ENCODE peak calls at places on chromosomes 5 and 9, in ten cellular contexts. One of them, this sample, is unnamed.

GRCh38 chr5:153885166-153885565 is 153.5 kb downstream of the FAM114A2 start:
- DNase-seq in HCT116: no peak
- DNase-seq in upper lobe of right lung: no peak
- DNase-seq in esophagus muscularis mucosa: peak; percentile 5
- DNase-seq in cardiac muscle cell: no peak
- DNase-seq in tibial nerve: no peak
- DNase-seq in A549: no peak
- DNase-seq in heart right ventricle: no peak
- DNase-seq in thoracic aorta: no peak
- DNase-seq in Panc1: no peak
- DNase-seq in this sample: no peak

GRCh38 chr9:108911820-108912219 is 22.1 kb downstream of the ELP1 start:
- DNase-seq in HCT116: no peak
- DNase-seq in upper lobe of right lung: no peak
- DNase-seq in esophagus muscularis mucosa: no peak
- DNase-seq in cardiac muscle cell: no peak
- DNase-seq in tibial nerve: no peak
- DNase-seq in A549: no peak
- DNase-seq in heart right ventricle: no peak
- DNase-seq in thoracic aorta: no peak
- DNase-seq in Panc1: no peak
- DNase-seq in this sample: no peak

GRCh38 chr5:115069087-115069968 is 100.4 kb downstream of the TRIM36 start:
- DNase-seq in HCT116: peak; percentile 51
- DNase-seq in upper lobe of right lung: no peak
- DNase-seq in esophagus muscularis mucosa: peak; percentile 74
- DNase-seq in cardiac muscle cell: peak; percentile 70
- DNase-seq in tibial nerve: no peak
- DNase-seq in A549: peak; percentile 60
- DNase-seq in heart right ventricle: peak; percentile 26
- DNase-seq in thoracic aorta: no peak
- DNase-seq in Panc1: no peak
- DNase-seq in this sample: no peak

GRCh38 chr9:95879591-95879990 is 4.1 kb downstream of the ERCC6L2 start:
- DNase-seq in HCT116: no peak
- DNase-seq in upper lobe of right lung: no peak
- DNase-seq in esophagus muscularis mucosa: no peak
- DNase-seq in cardiac muscle cell: no peak
- DNase-seq in tibial nerve: no peak
- DNase-seq in A549: no peak
- DNase-seq in heart right ventricle: no peak
- DNase-seq in thoracic aorta: no peak
- DNase-seq in Panc1: no peak
- DNase-seq in this sample: no peak

GRCh38 chr5:158606228-158606627 is 493.5 kb downstream of the EBF1 start:
- DNase-seq in HCT116: no peak
- DNase-seq in upper lobe of right lung: no peak
- DNase-seq in esophagus muscularis mucosa: no peak
- DNase-seq in cardiac muscle cell: no peak
- DNase-seq in tibial nerve: no peak
- DNase-seq in A549: no peak
- DNase-seq in heart right ventricle: no peak
- DNase-seq in thoracic aorta: no peak
- DNase-seq in Panc1: no peak
- DNase-seq in this sample: no peak

GRCh38 chr9:114837923-114838322 is 32.1 kb upstream of the TNFSF15 start:
- DNase-seq in HCT116: no peak
- DNase-seq in upper lobe of right lung: no peak
- DNase-seq in esophagus muscularis mucosa: no peak
- DNase-seq in cardiac muscle cell: no peak
- DNase-seq in tibial nerve: no peak
- DNase-seq in A549: no peak
- DNase-seq in heart right ventricle: no peak
- DNase-seq in thoracic aorta: no peak
- DNase-seq in Panc1: no peak
- DNase-seq in this sample: no peak

GRCh38 chr5:71681282-71681681 is 37.8 kb upstream of the CARTPT start:
- DNase-seq in HCT116: no peak
- DNase-seq in upper lobe of right lung: no peak
- DNase-seq in esophagus muscularis mucosa: no peak
- DNase-seq in cardiac muscle cell: no peak
- DNase-seq in tibial nerve: no peak
- DNase-seq in A549: peak; percentile 14
- DNase-seq in heart right ventricle: no peak
- DNase-seq in thoracic aorta: no peak
- DNase-seq in Panc1: no peak
- DNase-seq in this sample: no peak

GRCh38 chr9:121860744-121861143 is 209.3 kb downstream of the DAB2IP start:
- DNase-seq in HCT116: no peak
- DNase-seq in upper lobe of right lung: no peak
- DNase-seq in esophagus muscularis mucosa: no peak
- DNase-seq in cardiac muscle cell: no peak
- DNase-seq in tibial nerve: peak; percentile 38
- DNase-seq in A549: no peak
- DNase-seq in heart right ventricle: peak; percentile 31
- DNase-seq in thoracic aorta: no peak
- DNase-seq in Panc1: no peak
- DNase-seq in this sample: no peak

GRCh38 chr5:5650242-5650641 is 227.8 kb downstream of the ICE1 start:
- DNase-seq in HCT116: no peak
- DNase-seq in upper lobe of right lung: no peak
- DNase-seq in esophagus muscularis mucosa: no peak
- DNase-seq in cardiac muscle cell: no peak
- DNase-seq in tibial nerve: no peak
- DNase-seq in A549: no peak
- DNase-seq in heart right ventricle: no peak
- DNase-seq in thoracic aorta: no peak
- DNase-seq in Panc1: no peak
- DNase-seq in this sample: no peak

GRCh38 chr5:102865510-102866314 is 110.6 kb downstream of the PAM start:
- DNase-seq in HCT116: peak; percentile 86
- DNase-seq in upper lobe of right lung: peak; percentile 79
- DNase-seq in esophagus muscularis mucosa: no peak
- DNase-seq in cardiac muscle cell: peak; percentile 81
- DNase-seq in tibial nerve: peak; percentile 26
- DNase-seq in A549: peak; percentile 34
- DNase-seq in heart right ventricle: peak; percentile 78
- DNase-seq in thoracic aorta: peak; percentile 61
- DNase-seq in Panc1: no peak
- DNase-seq in this sample: no peak

GRCh38 chr5:1479581-1480188 is 34.4 kb upstream of the SLC6A3 start:
- DNase-seq in HCT116: no peak
- DNase-seq in upper lobe of right lung: no peak
- DNase-seq in esophagus muscularis mucosa: no peak
- DNase-seq in cardiac muscle cell: peak; percentile 30
- DNase-seq in tibial nerve: no peak
- DNase-seq in A549: peak; percentile 31
- DNase-seq in heart right ventricle: no peak
- DNase-seq in thoracic aorta: no peak
- DNase-seq in Panc1: no peak
- DNase-seq in this sample: no peak

GRCh38 chr5:24401767-24402166 is 243.0 kb downstream of the CDH10 start:
- DNase-seq in HCT116: no peak
- DNase-seq in upper lobe of right lung: no peak
- DNase-seq in esophagus muscularis mucosa: no peak
- DNase-seq in cardiac muscle cell: no peak
- DNase-seq in tibial nerve: no peak
- DNase-seq in A549: peak; percentile 44
- DNase-seq in heart right ventricle: no peak
- DNase-seq in thoracic aorta: no peak
- DNase-seq in Panc1: no peak
- DNase-seq in this sample: no peak

GRCh38 chr5:161535762-161536161 is 10.8 kb downstream of the GABRB2 start:
- DNase-seq in HCT116: no peak
- DNase-seq in upper lobe of right lung: no peak
- DNase-seq in esophagus muscularis mucosa: no peak
- DNase-seq in cardiac muscle cell: peak; percentile 35
- DNase-seq in tibial nerve: no peak
- DNase-seq in A549: no peak
- DNase-seq in heart right ventricle: no peak
- DNase-seq in thoracic aorta: no peak
- DNase-seq in Panc1: no peak
- DNase-seq in this sample: no peak

DNA sequence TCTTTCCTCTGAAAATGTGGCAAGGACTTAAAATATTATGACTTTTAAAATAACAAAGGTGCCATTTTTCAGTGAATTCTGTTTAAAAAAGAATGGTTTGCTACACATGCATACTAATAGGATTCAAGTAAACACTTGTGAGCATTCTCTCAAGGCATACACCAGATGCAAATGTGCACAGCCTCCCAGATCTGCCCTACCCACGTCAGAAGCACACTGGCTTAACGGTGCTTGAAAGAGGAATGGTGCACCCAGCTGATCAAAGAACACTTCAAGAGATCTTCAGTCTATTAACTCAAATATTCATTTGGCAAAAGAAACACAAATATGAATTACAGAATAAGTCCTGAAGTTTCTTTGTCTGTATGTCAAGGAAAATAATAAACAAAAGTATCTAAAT is 15.8 kb downstream of the GABRB2 start:
- DNase-seq in HCT116: no peak
- DNase-seq in upper lobe of right lung: no peak
- DNase-seq in esophagus muscularis mucosa: no peak
- DNase-seq in cardiac muscle cell: peak; percentile 2
- DNase-seq in tibial nerve: no peak
- DNase-seq in A549: no peak
- DNase-seq in heart right ventricle: no peak
- DNase-seq in thoracic aorta: no peak
- DNase-seq in Panc1: no peak
- DNase-seq in this sample: no peak
- H3K4me3 ChIP-seq in HCT116: no peak overlapping the region
- H3K4me3 ChIP-seq in upper lobe of right lung: no peak overlapping the region
- H3K4me3 ChIP-seq in esophagus muscularis mucosa: no peak overlapping the region
- H3K4me3 ChIP-seq in cardiac muscle cell: no peak overlapping the region
- H3K4me3 ChIP-seq in tibial nerve: no peak overlapping the region
- H3K4me3 ChIP-seq in A549: no peak overlapping the region
- H3K4me3 ChIP-seq in heart right ventricle: no peak overlapping the region
- H3K4me3 ChIP-seq in thoracic aorta: no peak overlapping the region
- H3K4me3 ChIP-seq in Panc1: no peak overlapping the region
- H3K4me3 ChIP-seq in this sample: no peak overlapping the region

GRCh38 chr5:147880461-147880860 is 1.9 kb downstream of the SCGB3A2 start:
- DNase-seq in HCT116: no peak
- DNase-seq in upper lobe of right lung: no peak
- DNase-seq in esophagus muscularis mucosa: no peak
- DNase-seq in cardiac muscle cell: no peak
- DNase-seq in tibial nerve: no peak
- DNase-seq in A549: no peak
- DNase-seq in heart right ventricle: no peak
- DNase-seq in thoracic aorta: no peak
- DNase-seq in Panc1: no peak
- DNase-seq in this sample: no peak

GRCh38 chr5:147879784-147880183 is 1.3 kb downstream of the SCGB3A2 start:
- DNase-seq in HCT116: no peak
- DNase-seq in upper lobe of right lung: no peak
- DNase-seq in esophagus muscularis mucosa: no peak
- DNase-seq in cardiac muscle cell: no peak
- DNase-seq in tibial nerve: no peak
- DNase-seq in A549: no peak
- DNase-seq in heart right ventricle: no peak
- DNase-seq in thoracic aorta: no peak
- DNase-seq in Panc1: no peak
- DNase-seq in this sample: no peak

GRCh38 chr5:147876141-147876540 is 2.4 kb upstream of the SCGB3A2 start:
- DNase-seq in HCT116: no peak
- DNase-seq in upper lobe of right lung: no peak
- DNase-seq in esophagus muscularis mucosa: no peak
- DNase-seq in cardiac muscle cell: no peak
- DNase-seq in tibial nerve: no peak
- DNase-seq in A549: no peak
- DNase-seq in heart right ventricle: no peak
- DNase-seq in thoracic aorta: no peak
- DNase-seq in Panc1: no peak
- DNase-seq in this sample: no peak

GRCh38 chr5:147876626-147877025 is 1.9 kb upstream of the SCGB3A2 start:
- DNase-seq in HCT116: no peak
- DNase-seq in upper lobe of right lung: no peak
- DNase-seq in esophagus muscularis mucosa: no peak
- DNase-seq in cardiac muscle cell: no peak
- DNase-seq in tibial nerve: no peak
- DNase-seq in A549: no peak
- DNase-seq in heart right ventricle: no peak
- DNase-seq in thoracic aorta: no peak
- DNase-seq in Panc1: no peak
- DNase-seq in this sample: no peak

GRCh38 chr5:147878066-147878748 is at the start of gene SCGB3A2:
- DNase-seq in HCT116: no peak
- DNase-seq in upper lobe of right lung: no peak
- DNase-seq in esophagus muscularis mucosa: no peak
- DNase-seq in cardiac muscle cell: no peak
- DNase-seq in tibial nerve: no peak
- DNase-seq in A549: no peak
- DNase-seq in heart right ventricle: no peak
- DNase-seq in thoracic aorta: no peak
- DNase-seq in Panc1: no peak
- DNase-seq in this sample: no peak
- H3K27ac ChIP-seq in HCT116: no peak within 1 kb of the TSS
- H3K27ac ChIP-seq in upper lobe of right lung: no peak within 1 kb of the TSS
- H3K27ac ChIP-seq in esophagus muscularis mucosa: no peak within 1 kb of the TSS
- H3K27ac ChIP-seq in cardiac muscle cell: no peak within 1 kb of the TSS
- H3K27ac ChIP-seq in tibial nerve: no peak within 1 kb of the TSS
- H3K27ac ChIP-seq in A549: no peak within 1 kb of the TSS
- H3K27ac ChIP-seq in heart right ventricle: no peak within 1 kb of the TSS
- H3K27ac ChIP-seq in thoracic aorta: no peak within 1 kb of the TSS
- H3K27ac ChIP-seq in Panc1: no peak within 1 kb of the TSS
- H3K27ac ChIP-seq in this sample: no peak within 1 kb of the TSS

GRCh38 chr5:12707560-12707959 is 803.3 kb upstream of the CTNND2 start:
- DNase-seq in HCT116: no peak
- DNase-seq in upper lobe of right lung: no peak
- DNase-seq in esophagus muscularis mucosa: no peak
- DNase-seq in cardiac muscle cell: no peak
- DNase-seq in tibial nerve: no peak
- DNase-seq in A549: no peak
- DNase-seq in heart right ventricle: no peak
- DNase-seq in thoracic aorta: no peak
- DNase-seq in Panc1: no peak
- DNase-seq in this sample: no peak

GRCh38 chr5:12703254-12703653 is 799.0 kb upstream of the CTNND2 start:
- DNase-seq in HCT116: no peak
- DNase-seq in upper lobe of right lung: no peak
- DNase-seq in esophagus muscularis mucosa: no peak
- DNase-seq in cardiac muscle cell: no peak
- DNase-seq in tibial nerve: no peak
- DNase-seq in A549: no peak
- DNase-seq in heart right ventricle: no peak
- DNase-seq in thoracic aorta: no peak
- DNase-seq in Panc1: no peak
- DNase-seq in this sample: no peak

GRCh38 chr5:12704955-12705354 is 800.7 kb upstream of the CTNND2 start:
- DNase-seq in HCT116: no peak
- DNase-seq in upper lobe of right lung: no peak
- DNase-seq in esophagus muscularis mucosa: no peak
- DNase-seq in cardiac muscle cell: no peak
- DNase-seq in tibial nerve: no peak
- DNase-seq in A549: no peak
- DNase-seq in heart right ventricle: no peak
- DNase-seq in thoracic aorta: no peak
- DNase-seq in Panc1: no peak
- DNase-seq in this sample: no peak
- TF ChIP-seq CTCF in HCT116: no peak
- TF ChIP-seq CTCF in upper lobe of right lung: no peak
- TF ChIP-seq CTCF in esophagus muscularis mucosa: no peak
- TF ChIP-seq CTCF in cardiac muscle cell: no peak
- TF ChIP-seq CTCF in tibial nerve: no peak
- TF ChIP-seq CTCF in A549: no peak
- TF ChIP-seq CTCF in heart right ventricle: no peak
- TF ChIP-seq CTCF in thoracic aorta: no peak
- TF ChIP-seq CTCF in Panc1: no peak
- TF ChIP-seq CTCF in this sample: no peak

GRCh38 chr5:151066920-151067319 is 13.9 kb downstream of the TNIP1 start:
- DNase-seq in HCT116: no peak
- DNase-seq in upper lobe of right lung: no peak
- DNase-seq in esophagus muscularis mucosa: no peak
- DNase-seq in cardiac muscle cell: no peak
- DNase-seq in tibial nerve: no peak
- DNase-seq in A549: no peak
- DNase-seq in heart right ventricle: no peak
- DNase-seq in thoracic aorta: no peak
- DNase-seq in Panc1: no peak
- DNase-seq in this sample: no peak
- H3K4me3 ChIP-seq in HCT116: no peak overlapping the region
- H3K4me3 ChIP-seq in upper lobe of right lung: no peak overlapping the region
- H3K4me3 ChIP-seq in esophagus muscularis mucosa: no peak overlapping the region
- H3K4me3 ChIP-seq in cardiac muscle cell: no peak overlapping the region
- H3K4me3 ChIP-seq in tibial nerve: no peak overlapping the region
- H3K4me3 ChIP-seq in A549: no peak overlapping the region
- H3K4me3 ChIP-seq in heart right ventricle: no peak overlapping the region
- H3K4me3 ChIP-seq in thoracic aorta: no peak overlapping the region
- H3K4me3 ChIP-seq in Panc1: no peak overlapping the region
- H3K4me3 ChIP-seq in this sample: no peak overlapping the region

This sample was measured in esophagus squamous epithelium.